ENCODE peak calls at places on chromosomes 5 and 9, in five cellular contexts. U is progenitor cell of endocrine pancreas; D is myocyte; M is A172; B is activated CD8-positive, alpha-beta T cell treated with anti-CD3 and anti-CD28 coated beads, Interleukin-2, amount 10 ng/mL, durations not matched to agents 7 days and 5 days. P is an unnamed sample.

GRCh38 chr9:69253057-69253456 is 72.0 kb upstream of the ENTREP1 start:
- DNase-seq in B (no peak), D (no peak), U (no peak), M (no peak), P (no peak)

GRCh38 chr9:97753975-97754374 is 56.8 kb upstream of the XPA start:
- DNase-seq in M (no peak), D (no peak), U (no peak), B (no peak), P (no peak)

GRCh38 chr5:170632985-170633234 is 129.1 kb downstream of the KCNIP1 start:
- DNase-seq in B (peak), D (no peak), M (no peak), U (peak), P (no peak)

GRCh38 chr5:134511796-134512660 is 13.4 kb upstream of the JADE2 start:
- DNase-seq in D (peak), B (no peak), M (peak), U (no peak), P (no peak)

GRCh38 chr9:92265159-92265558 is 28.3 kb downstream of the IARS1 start:
- DNase-seq in M (peak), D (no peak), B (no peak), U (no peak), P (no peak)

GRCh38 chr5:100803391-100803790 is 99.7 kb downstream of the ST8SIA4 start:
- DNase-seq in M (no peak), U (no peak), B (no peak), D (peak), P (no peak)

GRCh38 chr5:9249231-9249630 is 296.6 kb downstream of the SEMA5A start:
- DNase-seq in D (no peak), U (no peak), B (no peak), M (no peak), P (no peak)

GRCh38 chr5:312845-313244 is 8.7 kb upstream of the AHRR start:
- DNase-seq in U (no peak), M (no peak), B (no peak), D (no peak), P (no peak)

GRCh38 chr9:137368431-137369110 is 54.4 kb downstream of the EXD3 start:
- DNase-seq in D (no peak), B (no peak), U (no peak), M (no peak), P (no peak)

GRCh38 chr9:89777544-89777943 is 172.7 kb downstream of the GADD45G start:
- DNase-seq in D (no peak), U (no peak), B (no peak), M (no peak), P (no peak)

GRCh38 chr9:33778700-33779351 is 16.5 kb upstream of the PRSS3 start:
- DNase-seq in U (peak), B (peak), M (peak), D (peak), P (peak)

GRCh38 chr5:133985540-133986180 is 17.2 kb upstream of the C5orf15 start:
- DNase-seq in B (no peak), M (no peak), U (no peak), D (peak), P (no peak)